ENCODE peak calls at places on chromosome 9, in five cellular contexts. V is breast epithelium, U is sigmoid colon, R is GM12891, Q is H1. T is an unnamed sample.

GRCh38 chr9:93136011-93136440 is 2.0 kb upstream of the NINJ1 start:
- DNase-seq in Q (no peak), R (no peak), V (no peak), U (peak), T (no peak)

GRCh38 chr9:108477538-108478006 is 378.2 kb downstream of the ACTL7B start:
- DNase-seq in V (no peak), R (no peak), Q (no peak), U (no peak), T (no peak)

GRCh38 chr9:136228107-136228875 is 17.3 kb downstream of the QSOX2 start:
- DNase-seq in U (no peak), R (no peak), V (no peak), Q (no peak), T (no peak)

GRCh38 chr9:33498387-33498786 is 24.7 kb upstream of the NOL6 start:
- DNase-seq in V (no peak), R (no peak), Q (no peak), U (no peak), T (no peak)

GRCh38 chr9:104074876-104075275 is 19.2 kb upstream of the SMC2 start:
- DNase-seq in V (no peak), R (no peak), Q (no peak), U (no peak), T (no peak)

GRCh38 chr9:81465468-81466002 is 223.8 kb downstream of the TLE1 start:
- DNase-seq in R (no peak), V (no peak), U (no peak), Q (no peak), T (no peak)

GRCh38 chr9:130402243-130402642 is 42.5 kb upstream of the ASS1 start:
- DNase-seq in R (no peak), Q (no peak), U (no peak), V (no peak), T (no peak)

GRCh38 chr9:130039504-130040147 is 3.4 kb downstream of the FNBP1 start:
- DNase-seq in Q (no peak), U (no peak), V (no peak), R (no peak), T (no peak)

GRCh38 chr9:129708799-129709198 is 43.4 kb downstream of the PRRX2 start:
- DNase-seq in U (no peak), R (no peak), V (no peak), Q (no peak), T (no peak)

GRCh38 chr9:124342402-124342945 is 72.8 kb downstream of the PSMB7 start:
- DNase-seq in V (no peak), U (no peak), R (no peak), Q (no peak), T (no peak)

GRCh38 chr9:20255052-20255451 is 367.2 kb downstream of the MLLT3 start:
- DNase-seq in U (no peak), V (no peak), R (no peak), Q (no peak), T (no peak)

GRCh38 chr9:134634190-134634589 is 7.4 kb upstream of the COL5A1 start:
- DNase-seq in U (peak), V (no peak), Q (no peak), R (no peak), T (no peak)

GRCh38 chr9:131960311-131960710 is 119.4 kb downstream of the MED27 start:
- DNase-seq in V (no peak), U (no peak), Q (no peak), R (no peak), T (no peak)

GRCh38 chr9:22244141-22245011 is 202.2 kb upstream of the DMRTA1 start:
- DNase-seq in Q (no peak), V (no peak), U (no peak), R (no peak), T (no peak)

GRCh38 chr9:76684213-76684612 is 80.0 kb upstream of the PCA3 start:
- DNase-seq in V (no peak), R (no peak), Q (no peak), U (no peak), T (no peak)

GRCh38 chr9:36945999-36946398 is 88.1 kb downstream of the PAX5 start:
- DNase-seq in R (no peak), U (peak), V (no peak), Q (no peak), T (no peak)

GRCh38 chr9:134066923-134067851 is 639 bp downstream of the BRD3 start:
- DNase-seq in U (peak), V (no peak), R (peak), Q (no peak), T (peak)

GRCh38 chr9:112025886-112026285 is 129.3 kb downstream of the UGCG start:
- DNase-seq in Q (no peak), U (no peak), V (no peak), R (no peak), T (no peak)

GRCh38 chr9:112031400-112031799 is 134.8 kb downstream of the UGCG start:
- DNase-seq in Q (no peak), U (no peak), R (no peak), V (no peak), T (no peak)

GRCh38 chr9:112032009-112032408 is 135.4 kb downstream of the UGCG start:
- DNase-seq in Q (no peak), V (no peak), R (no peak), U (no peak), T (no peak)

GRCh38 chr9:112029921-112030444 is 133.4 kb downstream of the UGCG start:
- DNase-seq in U (no peak), Q (peak), R (no peak), V (no peak), T (no peak)

GRCh38 chr9:112028242-112029221 is 131.9 kb downstream of the UGCG start:
- DNase-seq in Q (no peak), V (no peak), U (no peak), R (no peak), T (no peak)
- TF ChIP-seq POLR2AphosphoS5 in Q (no peak), V (no peak), U (no peak), R (peak), T (peak)

DNA sequence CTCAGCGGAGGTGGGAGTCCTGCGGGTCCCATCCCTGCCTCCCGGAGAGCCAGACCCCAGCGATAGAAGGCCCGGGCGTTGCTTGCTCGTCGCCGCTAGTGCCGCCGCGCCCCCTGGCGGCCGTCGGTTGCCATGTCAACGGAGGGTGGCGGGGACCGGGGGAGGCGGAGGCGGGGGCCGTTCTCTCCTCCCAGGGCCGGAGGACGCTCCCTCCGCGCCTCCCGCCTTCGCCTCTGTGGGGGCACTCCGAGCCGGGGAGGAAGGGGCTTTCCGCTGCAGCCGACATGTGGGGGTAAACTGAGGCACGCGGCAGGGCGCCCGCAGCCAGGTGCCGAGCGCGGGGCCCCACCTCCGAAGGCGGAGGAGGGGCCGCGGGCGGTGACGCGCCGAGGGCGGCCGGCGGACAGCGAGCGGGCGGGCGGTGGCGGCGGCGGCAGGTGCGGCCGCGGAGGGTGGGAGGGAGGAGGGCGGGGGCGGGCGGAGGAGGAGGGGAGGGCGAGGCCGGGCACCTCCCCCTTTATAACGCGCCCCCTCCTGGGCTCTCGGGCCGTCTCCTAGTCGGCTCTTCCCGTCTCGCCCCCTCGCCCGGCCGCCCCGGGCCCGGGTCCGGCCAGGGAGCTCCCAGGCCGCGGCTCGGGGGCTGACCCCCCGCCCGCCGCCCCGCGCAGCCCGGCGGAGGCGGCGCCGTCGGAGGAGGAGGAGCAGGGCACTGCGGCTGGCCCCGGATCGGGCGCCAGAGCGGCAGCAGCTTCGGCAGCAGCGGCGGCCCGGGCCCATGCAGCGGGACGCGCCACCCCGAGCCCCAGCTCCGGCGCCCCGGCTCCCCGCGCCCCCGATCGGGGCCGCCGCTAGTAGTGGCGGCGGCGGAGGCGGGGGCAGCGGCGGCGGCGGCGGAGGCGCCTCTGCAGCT is 556 bp upstream of the CDK9 start:
- DNase-seq in R (peak), V (peak), U (peak), Q (no peak), T (peak)
- TF ChIP-seq POLR2A in R (no peak), V (no peak), U (no peak), Q (no peak), T (peak)

DNA sequence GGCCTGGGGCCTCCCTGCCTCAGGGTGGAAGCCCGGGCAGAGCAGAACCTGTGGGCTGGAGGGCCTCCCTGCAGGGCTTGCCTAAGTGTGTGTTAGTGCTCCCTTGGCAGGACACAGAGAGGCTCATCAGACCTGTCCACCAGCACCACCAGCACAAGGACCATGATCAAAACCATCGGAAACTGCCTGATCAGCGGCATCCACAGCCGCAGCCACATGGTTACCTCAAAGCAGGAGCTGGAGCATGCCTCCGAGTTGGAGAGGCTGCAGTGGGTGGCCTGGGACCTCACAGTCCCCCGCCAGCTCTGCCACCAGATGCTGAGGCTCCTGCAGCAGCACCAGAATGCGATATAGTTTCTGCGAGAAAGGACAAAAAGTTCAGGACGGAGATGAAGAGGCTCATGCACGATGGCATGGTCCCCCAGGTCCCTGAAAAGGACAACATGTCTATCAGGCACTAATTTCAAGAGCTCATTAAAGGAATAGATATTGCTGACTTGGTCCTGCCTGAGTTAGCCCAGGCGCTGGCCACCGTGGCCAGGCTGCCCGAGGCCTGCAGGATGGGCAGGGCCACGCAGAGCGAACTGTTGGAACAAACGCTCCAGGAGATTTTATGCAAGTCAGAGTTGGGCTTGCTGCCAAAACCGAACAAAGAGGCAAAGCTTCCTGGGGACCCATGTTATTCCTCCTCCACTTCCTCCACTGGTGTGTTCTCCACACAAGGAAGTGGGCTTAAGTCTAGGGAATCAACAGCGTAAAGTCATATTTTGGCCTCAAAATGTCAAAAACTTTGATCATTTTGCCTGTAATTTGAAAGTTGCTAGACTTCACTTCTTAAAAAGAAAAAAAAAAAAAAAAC is 72.5 kb downstream of the PTPDC1 start:
- DNase-seq in R (no peak), V (peak), U (peak), Q (no peak), T (no peak)
- TF ChIP-seq POLR2AphosphoS5 in R (no peak), V (no peak), U (peak), Q (no peak), T (no peak)

GRCh38 chr9:125634040-125634717 is 72.8 kb downstream of the MAPKAP1 start:
- DNase-seq in R (no peak), Q (no peak), V (no peak), U (no peak), T (no peak)

GRCh38 chr9:125630436-125630835 is 76.6 kb downstream of the MAPKAP1 start:
- DNase-seq in U (no peak), Q (no peak), R (no peak), V (no peak), T (no peak)

GRCh38 chr9:125631391-125632085 is 75.5 kb downstream of the MAPKAP1 start:
- DNase-seq in R (peak), V (no peak), Q (no peak), U (no peak), T (no peak)

GRCh38 chr9:125633116-125633743 is 73.8 kb downstream of the MAPKAP1 start:
- DNase-seq in Q (no peak), R (no peak), V (peak), U (no peak), T (no peak)

GRCh38 chr9:125632321-125633115 is 74.5 kb downstream of the MAPKAP1 start:
- DNase-seq in U (no peak), Q (no peak), V (no peak), R (peak), T (peak)
- TF ChIP-seq POLR2A in U (no peak), Q (no peak), V (no peak), R (peak), T (peak)

DNA sequence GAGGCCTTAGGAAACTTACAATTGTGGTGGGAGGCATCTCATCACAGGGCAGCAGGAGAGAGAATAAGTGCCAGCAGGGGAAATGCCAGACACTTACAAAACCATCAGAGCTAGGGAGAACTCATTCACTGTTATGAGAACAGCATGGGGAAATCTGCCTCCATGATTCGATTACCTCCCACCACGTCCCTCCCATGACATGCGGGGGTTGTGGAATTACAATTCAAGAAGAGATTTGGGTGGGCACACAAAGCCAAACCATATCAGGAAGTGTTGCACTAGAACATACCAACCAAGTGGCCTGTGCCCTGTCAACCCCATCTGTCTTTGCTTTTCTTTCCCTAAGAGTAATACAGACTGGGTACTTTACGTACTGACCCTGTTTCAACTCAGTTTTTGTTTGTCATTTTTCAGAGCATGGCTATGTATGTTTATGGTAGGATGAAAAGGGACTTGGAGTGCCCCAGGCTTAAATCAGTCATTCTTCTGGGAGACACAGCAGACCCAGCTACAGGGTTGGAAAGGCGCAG is 58.3 kb upstream of the TGFBR1 start:
- DNase-seq in U (no peak), R (no peak), V (no peak), Q (no peak), T (no peak)
- TF ChIP-seq POLR2AphosphoS5 in U (peak), R (no peak), V (no peak), Q (no peak), T (no peak)

GRCh38 chr9:16266648-16267276 is 603.7 kb downstream of the BNC2 start:
- DNase-seq in R (no peak), U (no peak), V (no peak), Q (no peak), T (no peak)

GRCh38 chr9:16267336-16268036 is 603.0 kb downstream of the BNC2 start:
- DNase-seq in V (no peak), Q (no peak), U (no peak), R (no peak), T (no peak)

GRCh38 chr9:16265671-16266070 is 604.8 kb downstream of the BNC2 start:
- DNase-seq in Q (no peak), U (no peak), V (no peak), R (no peak), T (no peak)

GRCh38 chr9:16271967-16272366 is 598.5 kb downstream of the BNC2 start:
- DNase-seq in U (no peak), V (no peak), R (no peak), Q (no peak), T (no peak)

DNA sequence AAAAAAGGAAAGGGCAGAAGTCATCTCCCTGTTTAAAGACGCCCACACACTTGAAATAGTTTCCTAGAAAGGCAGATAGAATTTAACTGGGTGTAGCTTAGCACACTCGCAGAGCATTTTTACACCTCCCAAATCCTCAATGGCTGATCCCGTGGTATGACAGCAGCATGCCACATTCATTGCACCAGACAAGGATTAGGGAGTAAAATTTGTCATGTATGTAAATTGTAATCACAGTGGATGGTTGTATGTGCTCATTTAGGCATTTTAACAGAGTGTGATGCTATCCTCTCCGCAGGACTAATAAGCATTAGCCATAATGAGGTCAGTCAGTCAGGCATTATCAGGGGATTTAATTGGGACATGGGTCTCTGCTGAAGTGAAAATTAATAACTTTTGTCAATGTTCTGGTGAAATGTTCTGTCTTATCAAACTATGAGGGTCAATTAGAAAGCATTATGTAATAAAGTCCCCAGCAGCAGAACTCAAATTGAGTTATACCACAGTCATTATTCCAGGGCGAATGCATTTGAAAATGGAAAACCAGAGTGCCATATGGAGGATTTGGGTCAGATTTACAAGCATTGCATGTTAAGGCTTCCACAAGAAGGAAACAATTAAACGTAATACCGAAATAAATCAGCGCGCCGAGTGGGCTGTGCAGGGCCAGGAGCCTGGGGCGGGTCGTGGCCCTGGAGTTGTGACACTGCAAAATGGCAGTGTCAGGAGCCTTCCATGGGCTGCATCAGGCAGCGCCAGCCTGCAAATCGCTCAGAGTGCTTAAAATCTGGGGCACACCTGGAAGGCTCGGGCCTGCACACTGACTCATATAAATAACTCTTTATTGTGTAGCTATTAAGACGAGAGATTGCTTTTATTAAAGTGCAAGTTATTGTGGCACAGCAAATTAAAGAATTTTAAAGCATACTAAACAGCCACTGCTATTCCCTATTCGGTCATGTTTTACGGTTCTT is 602.1 kb downstream of the BNC2 start:
- DNase-seq in V (no peak), Q (no peak), U (no peak), R (no peak), T (no peak)
- TF ChIP-seq POLR2A in V (no peak), Q (no peak), U (no peak), R (no peak), T (no peak)

GRCh38 chr9:91833878-91834255 is 116.2 kb downstream of the ROR2 start:
- DNase-seq in V (no peak), Q (no peak), R (no peak), U (no peak), T (no peak)
- TF ChIP-seq POLR2AphosphoS5 in V (no peak), Q (no peak), R (no peak), U (no peak), T (no peak)